ENCODE peak calls at places on chromosome 7, in eight cellular contexts. One of them, this sample, is unnamed.

GRCh38 chr7:30206466-30206865 is 71.7 kb downstream of the MTURN start:
- DNase-seq in AG20443: peak
- DNase-seq in mammary epithelial cell: peak
- DNase-seq in HS-27A: no peak
- DNase-seq in stimulated activated naive CD8-positive, alpha-beta T cell treated with anti-CD3 and anti-CD28 coated beads, Interleukin-15, amount 100 ng/mL, for 72 hours: no peak
- DNase-seq in ovary: no peak
- DNase-seq in stomach: no peak
- DNase-seq in naive thymus-derived CD8-positive, alpha-beta T cell: no peak
- DNase-seq in this sample: no peak

GRCh38 chr7:156474241-156474743 is 166.3 kb upstream of the RNF32 start:
- DNase-seq in ovary: peak
- DNase-seq in mammary epithelial cell: peak
- DNase-seq in HS-27A: no peak
- DNase-seq in stimulated activated naive CD8-positive, alpha-beta T cell treated with anti-CD3 and anti-CD28 coated beads, Interleukin-15, amount 100 ng/mL, for 72 hours: no peak
- DNase-seq in AG20443: no peak
- DNase-seq in naive thymus-derived CD8-positive, alpha-beta T cell: no peak
- DNase-seq in stomach: no peak
- DNase-seq in this sample: no peak

GRCh38 chr7:3598855-3599254 is 297.8 kb downstream of the SDK1 start:
- DNase-seq in ovary: no peak
- DNase-seq in stomach: no peak
- DNase-seq in naive thymus-derived CD8-positive, alpha-beta T cell: no peak
- DNase-seq in mammary epithelial cell: no peak
- DNase-seq in stimulated activated naive CD8-positive, alpha-beta T cell treated with anti-CD3 and anti-CD28 coated beads, Interleukin-15, amount 100 ng/mL, for 72 hours: no peak
- DNase-seq in HS-27A: no peak
- DNase-seq in AG20443: no peak
- DNase-seq in this sample: no peak

GRCh38 chr7:6640246-6640721 is 3.2 kb downstream of the ZNF316 start:
- DNase-seq in HS-27A: no peak
- DNase-seq in stomach: no peak
- DNase-seq in mammary epithelial cell: no peak
- DNase-seq in AG20443: peak
- DNase-seq in naive thymus-derived CD8-positive, alpha-beta T cell: no peak
- DNase-seq in ovary: no peak
- DNase-seq in stimulated activated naive CD8-positive, alpha-beta T cell treated with anti-CD3 and anti-CD28 coated beads, Interleukin-15, amount 100 ng/mL, for 72 hours: no peak
- DNase-seq in this sample: no peak

GRCh38 chr7:55432937-55433784 is 68.0 kb downstream of the LANCL2 start:
- DNase-seq in AG20443: peak
- DNase-seq in stimulated activated naive CD8-positive, alpha-beta T cell treated with anti-CD3 and anti-CD28 coated beads, Interleukin-15, amount 100 ng/mL, for 72 hours: peak
- DNase-seq in naive thymus-derived CD8-positive, alpha-beta T cell: no peak
- DNase-seq in mammary epithelial cell: peak
- DNase-seq in stomach: no peak
- DNase-seq in ovary: no peak
- DNase-seq in HS-27A: no peak
- DNase-seq in this sample: peak

GRCh38 chr7:150740053-150740452 is 2.8 kb downstream of the GIMAP5 start:
- DNase-seq in stimulated activated naive CD8-positive, alpha-beta T cell treated with anti-CD3 and anti-CD28 coated beads, Interleukin-15, amount 100 ng/mL, for 72 hours: no peak
- DNase-seq in naive thymus-derived CD8-positive, alpha-beta T cell: no peak
- DNase-seq in AG20443: no peak
- DNase-seq in stomach: no peak
- DNase-seq in ovary: no peak
- DNase-seq in HS-27A: no peak
- DNase-seq in mammary epithelial cell: peak
- DNase-seq in this sample: no peak

GRCh38 chr7:146116452-146117219 is at the start of gene CNTNAP2:
- DNase-seq in stimulated activated naive CD8-positive, alpha-beta T cell treated with anti-CD3 and anti-CD28 coated beads, Interleukin-15, amount 100 ng/mL, for 72 hours: no peak
- DNase-seq in ovary: no peak
- DNase-seq in HS-27A: no peak
- DNase-seq in naive thymus-derived CD8-positive, alpha-beta T cell: no peak
- DNase-seq in stomach: no peak
- DNase-seq in AG20443: peak
- DNase-seq in mammary epithelial cell: no peak
- DNase-seq in this sample: no peak

GRCh38 chr7:152624218-152624617 is 51.7 kb downstream of the XRCC2 start:
- DNase-seq in HS-27A: no peak
- DNase-seq in ovary: no peak
- DNase-seq in mammary epithelial cell: no peak
- DNase-seq in stomach: no peak
- DNase-seq in stimulated activated naive CD8-positive, alpha-beta T cell treated with anti-CD3 and anti-CD28 coated beads, Interleukin-15, amount 100 ng/mL, for 72 hours: no peak
- DNase-seq in AG20443: no peak
- DNase-seq in naive thymus-derived CD8-positive, alpha-beta T cell: no peak
- DNase-seq in this sample: no peak

GRCh38 chr7:108805808-108806397 is 236.2 kb downstream of the DNAJB9 start:
- DNase-seq in stomach: no peak
- DNase-seq in AG20443: no peak
- DNase-seq in naive thymus-derived CD8-positive, alpha-beta T cell: no peak
- DNase-seq in HS-27A: no peak
- DNase-seq in ovary: no peak
- DNase-seq in mammary epithelial cell: peak
- DNase-seq in stimulated activated naive CD8-positive, alpha-beta T cell treated with anti-CD3 and anti-CD28 coated beads, Interleukin-15, amount 100 ng/mL, for 72 hours: no peak
- DNase-seq in this sample: no peak

GRCh38 chr7:18663321-18663720 is 167.8 kb downstream of the HDAC9 start:
- DNase-seq in naive thymus-derived CD8-positive, alpha-beta T cell: no peak
- DNase-seq in stomach: no peak
- DNase-seq in ovary: no peak
- DNase-seq in stimulated activated naive CD8-positive, alpha-beta T cell treated with anti-CD3 and anti-CD28 coated beads, Interleukin-15, amount 100 ng/mL, for 72 hours: no peak
- DNase-seq in HS-27A: no peak
- DNase-seq in AG20443: no peak
- DNase-seq in mammary epithelial cell: no peak
- DNase-seq in this sample: no peak

GRCh38 chr7:26508481-26508880 is 216.8 kb downstream of the SNX10 start:
- DNase-seq in AG20443: no peak
- DNase-seq in mammary epithelial cell: peak
- DNase-seq in stomach: no peak
- DNase-seq in stimulated activated naive CD8-positive, alpha-beta T cell treated with anti-CD3 and anti-CD28 coated beads, Interleukin-15, amount 100 ng/mL, for 72 hours: no peak
- DNase-seq in naive thymus-derived CD8-positive, alpha-beta T cell: no peak
- DNase-seq in HS-27A: no peak
- DNase-seq in ovary: no peak
- DNase-seq in this sample: no peak

GRCh38 chr7:786472-787255 is 45.6 kb upstream of the SUN1 start:
- DNase-seq in stimulated activated naive CD8-positive, alpha-beta T cell treated with anti-CD3 and anti-CD28 coated beads, Interleukin-15, amount 100 ng/mL, for 72 hours: peak
- DNase-seq in naive thymus-derived CD8-positive, alpha-beta T cell: peak
- DNase-seq in stomach: peak
- DNase-seq in ovary: peak
- DNase-seq in HS-27A: no peak
- DNase-seq in mammary epithelial cell: peak
- DNase-seq in AG20443: peak
- DNase-seq in this sample: peak

GRCh38 chr7:130421685-130422084 is 19.1 kb downstream of the CEP41 start:
- DNase-seq in mammary epithelial cell: peak
- DNase-seq in stimulated activated naive CD8-positive, alpha-beta T cell treated with anti-CD3 and anti-CD28 coated beads, Interleukin-15, amount 100 ng/mL, for 72 hours: no peak
- DNase-seq in stomach: no peak
- DNase-seq in ovary: no peak
- DNase-seq in AG20443: peak
- DNase-seq in naive thymus-derived CD8-positive, alpha-beta T cell: no peak
- DNase-seq in HS-27A: no peak
- DNase-seq in this sample: no peak

GRCh38 chr7:29322023-29322712 is 127.6 kb downstream of the CHN2 start:
- DNase-seq in HS-27A: no peak
- DNase-seq in naive thymus-derived CD8-positive, alpha-beta T cell: no peak
- DNase-seq in ovary: no peak
- DNase-seq in stimulated activated naive CD8-positive, alpha-beta T cell treated with anti-CD3 and anti-CD28 coated beads, Interleukin-15, amount 100 ng/mL, for 72 hours: no peak
- DNase-seq in mammary epithelial cell: no peak
- DNase-seq in AG20443: no peak
- DNase-seq in stomach: no peak
- DNase-seq in this sample: no peak

GRCh38 chr7:47474937-47475879 is 106.7 kb downstream of the TNS3 start:
- DNase-seq in HS-27A: peak
- DNase-seq in stomach: peak
- DNase-seq in mammary epithelial cell: peak
- DNase-seq in ovary: peak
- DNase-seq in AG20443: peak
- DNase-seq in naive thymus-derived CD8-positive, alpha-beta T cell: peak
- DNase-seq in stimulated activated naive CD8-positive, alpha-beta T cell treated with anti-CD3 and anti-CD28 coated beads, Interleukin-15, amount 100 ng/mL, for 72 hours: peak
- DNase-seq in this sample: peak

GRCh38 chr7:96686305-96686704 is 23.3 kb downstream of the SEM1 start:
- DNase-seq in mammary epithelial cell: peak
- DNase-seq in AG20443: no peak
- DNase-seq in stimulated activated naive CD8-positive, alpha-beta T cell treated with anti-CD3 and anti-CD28 coated beads, Interleukin-15, amount 100 ng/mL, for 72 hours: no peak
- DNase-seq in ovary: no peak
- DNase-seq in naive thymus-derived CD8-positive, alpha-beta T cell: no peak
- DNase-seq in stomach: no peak
- DNase-seq in HS-27A: no peak
- DNase-seq in this sample: no peak

GRCh38 chr7:112453505-112454171 is 3.4 kb downstream of the IFRD1 start:
- DNase-seq in AG20443: peak
- DNase-seq in HS-27A: no peak
- DNase-seq in naive thymus-derived CD8-positive, alpha-beta T cell: no peak
- DNase-seq in stimulated activated naive CD8-positive, alpha-beta T cell treated with anti-CD3 and anti-CD28 coated beads, Interleukin-15, amount 100 ng/mL, for 72 hours: no peak
- DNase-seq in stomach: no peak
- DNase-seq in ovary: no peak
- DNase-seq in mammary epithelial cell: peak
- DNase-seq in this sample: no peak

GRCh38 chr7:132049462-132050304 is 493.3 kb upstream of the PODXL start:
- DNase-seq in stomach: peak
- DNase-seq in HS-27A: no peak
- DNase-seq in ovary: no peak
- DNase-seq in stimulated activated naive CD8-positive, alpha-beta T cell treated with anti-CD3 and anti-CD28 coated beads, Interleukin-15, amount 100 ng/mL, for 72 hours: no peak
- DNase-seq in naive thymus-derived CD8-positive, alpha-beta T cell: no peak
- DNase-seq in AG20443: peak
- DNase-seq in mammary epithelial cell: no peak
- DNase-seq in this sample: no peak

GRCh38 chr7:101112233-101112632 is 14.7 kb upstream of the SERPINE1 start:
- DNase-seq in stimulated activated naive CD8-positive, alpha-beta T cell treated with anti-CD3 and anti-CD28 coated beads, Interleukin-15, amount 100 ng/mL, for 72 hours: no peak
- DNase-seq in naive thymus-derived CD8-positive, alpha-beta T cell: no peak
- DNase-seq in AG20443: no peak
- DNase-seq in ovary: peak
- DNase-seq in HS-27A: no peak
- DNase-seq in stomach: no peak
- DNase-seq in mammary epithelial cell: no peak
- DNase-seq in this sample: no peak

GRCh38 chr7:69430502-69431145 is 167.7 kb upstream of the AUTS2 start:
- DNase-seq in AG20443: no peak
- DNase-seq in HS-27A: no peak
- DNase-seq in stimulated activated naive CD8-positive, alpha-beta T cell treated with anti-CD3 and anti-CD28 coated beads, Interleukin-15, amount 100 ng/mL, for 72 hours: peak
- DNase-seq in mammary epithelial cell: no peak
- DNase-seq in stomach: no peak
- DNase-seq in naive thymus-derived CD8-positive, alpha-beta T cell: no peak
- DNase-seq in ovary: peak
- DNase-seq in this sample: no peak

GRCh38 chr7:158902427-158902826 is 46.1 kb downstream of the DYNC2I1 start:
- DNase-seq in AG20443: no peak
- DNase-seq in stomach: no peak
- DNase-seq in mammary epithelial cell: no peak
- DNase-seq in HS-27A: no peak
- DNase-seq in stimulated activated naive CD8-positive, alpha-beta T cell treated with anti-CD3 and anti-CD28 coated beads, Interleukin-15, amount 100 ng/mL, for 72 hours: no peak
- DNase-seq in ovary: no peak
- DNase-seq in naive thymus-derived CD8-positive, alpha-beta T cell: no peak
- DNase-seq in this sample: no peak

GRCh38 chr7:7521259-7521658 is 14.4 kb downstream of the COL28A1 start:
- DNase-seq in HS-27A: peak
- DNase-seq in stomach: no peak
- DNase-seq in AG20443: no peak
- DNase-seq in naive thymus-derived CD8-positive, alpha-beta T cell: no peak
- DNase-seq in stimulated activated naive CD8-positive, alpha-beta T cell treated with anti-CD3 and anti-CD28 coated beads, Interleukin-15, amount 100 ng/mL, for 72 hours: no peak
- DNase-seq in mammary epithelial cell: no peak
- DNase-seq in ovary: no peak
- DNase-seq in this sample: no peak

GRCh38 chr7:106569500-106569929 is 91.4 kb downstream of the CCDC71L start:
- DNase-seq in AG20443: no peak
- DNase-seq in HS-27A: no peak
- DNase-seq in ovary: no peak
- DNase-seq in naive thymus-derived CD8-positive, alpha-beta T cell: no peak
- DNase-seq in stomach: no peak
- DNase-seq in mammary epithelial cell: no peak
- DNase-seq in stimulated activated naive CD8-positive, alpha-beta T cell treated with anti-CD3 and anti-CD28 coated beads, Interleukin-15, amount 100 ng/mL, for 72 hours: no peak
- DNase-seq in this sample: no peak

GRCh38 chr7:1388936-1389335 is 70.3 kb downstream of the MICALL2 start:
- DNase-seq in naive thymus-derived CD8-positive, alpha-beta T cell: no peak
- DNase-seq in AG20443: no peak
- DNase-seq in stomach: no peak
- DNase-seq in ovary: no peak
- DNase-seq in stimulated activated naive CD8-positive, alpha-beta T cell treated with anti-CD3 and anti-CD28 coated beads, Interleukin-15, amount 100 ng/mL, for 72 hours: no peak
- DNase-seq in HS-27A: no peak
- DNase-seq in mammary epithelial cell: no peak
- DNase-seq in this sample: no peak

GRCh38 chr7:108016841-108017775 is 14.1 kb upstream of the LAMB1 start:
- DNase-seq in AG20443: peak
- DNase-seq in mammary epithelial cell: peak
- DNase-seq in stimulated activated naive CD8-positive, alpha-beta T cell treated with anti-CD3 and anti-CD28 coated beads, Interleukin-15, amount 100 ng/mL, for 72 hours: no peak
- DNase-seq in ovary: no peak
- DNase-seq in stomach: no peak
- DNase-seq in HS-27A: no peak
- DNase-seq in naive thymus-derived CD8-positive, alpha-beta T cell: no peak
- DNase-seq in this sample: no peak

GRCh38 chr7:130369110-130369711 is 11.1 kb upstream of the CPA1 start:
- DNase-seq in stimulated activated naive CD8-positive, alpha-beta T cell treated with anti-CD3 and anti-CD28 coated beads, Interleukin-15, amount 100 ng/mL, for 72 hours: no peak
- DNase-seq in AG20443: peak
- DNase-seq in naive thymus-derived CD8-positive, alpha-beta T cell: no peak
- DNase-seq in stomach: no peak
- DNase-seq in HS-27A: no peak
- DNase-seq in mammary epithelial cell: no peak
- DNase-seq in ovary: peak
- DNase-seq in this sample: no peak

GRCh38 chr7:158135931-158136330 is 451.7 kb downstream of the PTPRN2 start:
- DNase-seq in HS-27A: no peak
- DNase-seq in ovary: no peak
- DNase-seq in stimulated activated naive CD8-positive, alpha-beta T cell treated with anti-CD3 and anti-CD28 coated beads, Interleukin-15, amount 100 ng/mL, for 72 hours: no peak
- DNase-seq in AG20443: no peak
- DNase-seq in naive thymus-derived CD8-positive, alpha-beta T cell: no peak
- DNase-seq in mammary epithelial cell: no peak
- DNase-seq in stomach: peak
- DNase-seq in this sample: no peak

GRCh38 chr7:139016931-139017511 is 18.8 kb downstream of the ZC3HAV1L start:
- DNase-seq in naive thymus-derived CD8-positive, alpha-beta T cell: peak
- DNase-seq in mammary epithelial cell: peak
- DNase-seq in stimulated activated naive CD8-positive, alpha-beta T cell treated with anti-CD3 and anti-CD28 coated beads, Interleukin-15, amount 100 ng/mL, for 72 hours: peak
- DNase-seq in HS-27A: no peak
- DNase-seq in stomach: peak
- DNase-seq in AG20443: peak
- DNase-seq in ovary: peak
- DNase-seq in this sample: peak

GRCh38 chr7:88040694-88041093 is 106.6 kb downstream of the ADAM22 start:
- DNase-seq in stomach: no peak
- DNase-seq in HS-27A: no peak
- DNase-seq in AG20443: no peak
- DNase-seq in stimulated activated naive CD8-positive, alpha-beta T cell treated with anti-CD3 and anti-CD28 coated beads, Interleukin-15, amount 100 ng/mL, for 72 hours: no peak
- DNase-seq in naive thymus-derived CD8-positive, alpha-beta T cell: no peak
- DNase-seq in ovary: no peak
- DNase-seq in mammary epithelial cell: peak
- DNase-seq in this sample: no peak

GRCh38 chr7:131544449-131545425 is 11.7 kb downstream of the PODXL start:
- DNase-seq in naive thymus-derived CD8-positive, alpha-beta T cell: no peak
- DNase-seq in AG20443: peak
- DNase-seq in stomach: no peak
- DNase-seq in stimulated activated naive CD8-positive, alpha-beta T cell treated with anti-CD3 and anti-CD28 coated beads, Interleukin-15, amount 100 ng/mL, for 72 hours: no peak
- DNase-seq in HS-27A: no peak
- DNase-seq in ovary: peak
- DNase-seq in mammary epithelial cell: no peak
- DNase-seq in this sample: no peak

GRCh38 chr7:16071246-16071857 is 350.0 kb downstream of the CRPPA start:
- DNase-seq in naive thymus-derived CD8-positive, alpha-beta T cell: no peak
- DNase-seq in stimulated activated naive CD8-positive, alpha-beta T cell treated with anti-CD3 and anti-CD28 coated beads, Interleukin-15, amount 100 ng/mL, for 72 hours: no peak
- DNase-seq in HS-27A: no peak
- DNase-seq in stomach: no peak
- DNase-seq in mammary epithelial cell: peak
- DNase-seq in AG20443: peak
- DNase-seq in ovary: no peak
- DNase-seq in this sample: no peak

GRCh38 chr7:236967-237366 is 44.6 kb downstream of the FAM20C start:
- DNase-seq in mammary epithelial cell: no peak
- DNase-seq in AG20443: no peak
- DNase-seq in HS-27A: no peak
- DNase-seq in stomach: no peak
- DNase-seq in ovary: no peak
- DNase-seq in stimulated activated naive CD8-positive, alpha-beta T cell treated with anti-CD3 and anti-CD28 coated beads, Interleukin-15, amount 100 ng/mL, for 72 hours: no peak
- DNase-seq in naive thymus-derived CD8-positive, alpha-beta T cell: no peak
- DNase-seq in this sample: no peak

GRCh38 chr7:12137283-12137682 is 73.8 kb upstream of the TMEM106B start:
- DNase-seq in HS-27A: no peak
- DNase-seq in stomach: no peak
- DNase-seq in mammary epithelial cell: no peak
- DNase-seq in AG20443: no peak
- DNase-seq in stimulated activated naive CD8-positive, alpha-beta T cell treated with anti-CD3 and anti-CD28 coated beads, Interleukin-15, amount 100 ng/mL, for 72 hours: no peak
- DNase-seq in ovary: no peak
- DNase-seq in naive thymus-derived CD8-positive, alpha-beta T cell: no peak
- DNase-seq in this sample: no peak

GRCh38 chr7:43781726-43782607 is 23.5 kb downstream of the BLVRA start:
- DNase-seq in stomach: no peak
- DNase-seq in naive thymus-derived CD8-positive, alpha-beta T cell: no peak
- DNase-seq in AG20443: peak
- DNase-seq in stimulated activated naive CD8-positive, alpha-beta T cell treated with anti-CD3 and anti-CD28 coated beads, Interleukin-15, amount 100 ng/mL, for 72 hours: no peak
- DNase-seq in HS-27A: no peak
- DNase-seq in ovary: no peak
- DNase-seq in mammary epithelial cell: peak
- DNase-seq in this sample: no peak

This sample was measured in B cell.